ENCODE peak calls at places on chromosomes 12 and 14, in six cellular contexts. One of them, this sample, is unnamed.

GRCh38 chr12:95599880-95600279 is 48.6 kb upstream of the USP44 start:
- DNase-seq in sigmoid colon: no peak
- DNase-seq in Panc1: no peak
- DNase-seq in MCF 10A: no peak
- DNase-seq in left lung: no peak
- DNase-seq in GM23338: no peak
- DNase-seq in this sample: no peak

GRCh38 chr12:125314051-125314882 is 249.0 kb downstream of the AACS start:
- DNase-seq in left lung: no peak
- DNase-seq in Panc1: no peak
- DNase-seq in sigmoid colon: no peak
- DNase-seq in GM23338: peak
- DNase-seq in MCF 10A: no peak
- DNase-seq in this sample: no peak

GRCh38 chr12:121196902-121197301 is 13.0 kb upstream of the P2RX4 start:
- DNase-seq in MCF 10A: no peak
- DNase-seq in GM23338: no peak
- DNase-seq in left lung: no peak
- DNase-seq in Panc1: no peak
- DNase-seq in sigmoid colon: no peak
- DNase-seq in this sample: no peak

GRCh38 chr12:90298289-90298948 is 589.8 kb upstream of the ATP2B1 start:
- DNase-seq in left lung: no peak
- DNase-seq in sigmoid colon: no peak
- DNase-seq in MCF 10A: no peak
- DNase-seq in GM23338: no peak
- DNase-seq in Panc1: no peak
- DNase-seq in this sample: no peak

GRCh38 chr14:71555654-71556559 is 376.3 kb upstream of the RGS6 start:
- DNase-seq in left lung: no peak
- DNase-seq in sigmoid colon: no peak
- DNase-seq in Panc1: no peak
- DNase-seq in GM23338: no peak
- DNase-seq in MCF 10A: peak
- DNase-seq in this sample: peak

GRCh38 chr12:28286352-28286751 is 96.1 kb downstream of the CCDC91 start:
- DNase-seq in left lung: no peak
- DNase-seq in Panc1: no peak
- DNase-seq in sigmoid colon: no peak
- DNase-seq in GM23338: no peak
- DNase-seq in MCF 10A: no peak
- DNase-seq in this sample: no peak

GRCh38 chr12:57454213-57454565 is 918 bp upstream of the INHBE start:
- DNase-seq in sigmoid colon: no peak
- DNase-seq in MCF 10A: no peak
- DNase-seq in left lung: no peak
- DNase-seq in Panc1: no peak
- DNase-seq in GM23338: no peak
- DNase-seq in this sample: no peak

GRCh38 chr12:108689314-108690190 is 41.8 kb downstream of the CORO1C start:
- DNase-seq in sigmoid colon: peak
- DNase-seq in MCF 10A: no peak
- DNase-seq in Panc1: no peak
- DNase-seq in left lung: no peak
- DNase-seq in GM23338: no peak
- DNase-seq in this sample: no peak

GRCh38 chr12:68876471-68876870 is 56.5 kb downstream of the CPM start:
- DNase-seq in GM23338: no peak
- DNase-seq in left lung: no peak
- DNase-seq in Panc1: no peak
- DNase-seq in sigmoid colon: no peak
- DNase-seq in MCF 10A: no peak
- DNase-seq in this sample: no peak

GRCh38 chr12:98743362-98743953 is 98.4 kb downstream of the APAF1 start:
- DNase-seq in MCF 10A: peak
- DNase-seq in sigmoid colon: no peak
- DNase-seq in left lung: no peak
- DNase-seq in GM23338: peak
- DNase-seq in Panc1: no peak
- DNase-seq in this sample: no peak

GRCh38 chr12:16473610-16474326 is 126.3 kb downstream of the MGST1 start:
- DNase-seq in left lung: no peak
- DNase-seq in MCF 10A: peak
- DNase-seq in Panc1: no peak
- DNase-seq in sigmoid colon: no peak
- DNase-seq in GM23338: no peak
- DNase-seq in this sample: no peak

GRCh38 chr12:40645361-40645760 is 46.9 kb upstream of the CNTN1 start:
- DNase-seq in left lung: no peak
- DNase-seq in GM23338: no peak
- DNase-seq in MCF 10A: no peak
- DNase-seq in Panc1: no peak
- DNase-seq in sigmoid colon: no peak
- DNase-seq in this sample: no peak

GRCh38 chr12:51472984-51473383 is 48.4 kb downstream of the SLC4A8 start:
- DNase-seq in MCF 10A: no peak
- DNase-seq in Panc1: no peak
- DNase-seq in sigmoid colon: no peak
- DNase-seq in left lung: no peak
- DNase-seq in GM23338: no peak
- DNase-seq in this sample: no peak

GRCh38 chr12:120091371-120092090 is 25.0 kb downstream of the RAB35 start:
- DNase-seq in sigmoid colon: no peak
- DNase-seq in left lung: peak
- DNase-seq in GM23338: no peak
- DNase-seq in Panc1: no peak
- DNase-seq in MCF 10A: no peak
- DNase-seq in this sample: no peak

GRCh38 chr14:101087614-101088394 is 184.3 kb upstream of the RTL1 start:
- DNase-seq in MCF 10A: peak
- DNase-seq in Panc1: no peak
- DNase-seq in sigmoid colon: no peak
- DNase-seq in GM23338: no peak
- DNase-seq in left lung: no peak
- DNase-seq in this sample: peak

GRCh38 chr14:67004521-67004920 is 184.7 kb upstream of the GARIN2 start:
- DNase-seq in GM23338: no peak
- DNase-seq in Panc1: no peak
- DNase-seq in left lung: no peak
- DNase-seq in sigmoid colon: no peak
- DNase-seq in MCF 10A: no peak
- DNase-seq in this sample: no peak

GRCh38 chr12:83826112-83826511 is 1086.5 kb downstream of the SLC6A15 start:
- DNase-seq in MCF 10A: peak
- DNase-seq in left lung: no peak
- DNase-seq in Panc1: peak
- DNase-seq in GM23338: peak
- DNase-seq in sigmoid colon: no peak
- DNase-seq in this sample: no peak

GRCh38 chr12:83821967-83822366 is 1090.6 kb downstream of the SLC6A15 start:
- DNase-seq in GM23338: no peak
- DNase-seq in MCF 10A: no peak
- DNase-seq in sigmoid colon: no peak
- DNase-seq in Panc1: no peak
- DNase-seq in left lung: no peak
- DNase-seq in this sample: no peak

GRCh38 chr12:83827860-83828259 is 1084.7 kb downstream of the SLC6A15 start:
- DNase-seq in GM23338: peak
- DNase-seq in Panc1: no peak
- DNase-seq in sigmoid colon: no peak
- DNase-seq in MCF 10A: no peak
- DNase-seq in left lung: no peak
- DNase-seq in this sample: no peak

GRCh38 chr12:83827193-83827592 is 1085.4 kb downstream of the SLC6A15 start:
- DNase-seq in GM23338: no peak
- DNase-seq in left lung: no peak
- DNase-seq in Panc1: no peak
- DNase-seq in sigmoid colon: no peak
- DNase-seq in MCF 10A: no peak
- DNase-seq in this sample: no peak

DNA sequence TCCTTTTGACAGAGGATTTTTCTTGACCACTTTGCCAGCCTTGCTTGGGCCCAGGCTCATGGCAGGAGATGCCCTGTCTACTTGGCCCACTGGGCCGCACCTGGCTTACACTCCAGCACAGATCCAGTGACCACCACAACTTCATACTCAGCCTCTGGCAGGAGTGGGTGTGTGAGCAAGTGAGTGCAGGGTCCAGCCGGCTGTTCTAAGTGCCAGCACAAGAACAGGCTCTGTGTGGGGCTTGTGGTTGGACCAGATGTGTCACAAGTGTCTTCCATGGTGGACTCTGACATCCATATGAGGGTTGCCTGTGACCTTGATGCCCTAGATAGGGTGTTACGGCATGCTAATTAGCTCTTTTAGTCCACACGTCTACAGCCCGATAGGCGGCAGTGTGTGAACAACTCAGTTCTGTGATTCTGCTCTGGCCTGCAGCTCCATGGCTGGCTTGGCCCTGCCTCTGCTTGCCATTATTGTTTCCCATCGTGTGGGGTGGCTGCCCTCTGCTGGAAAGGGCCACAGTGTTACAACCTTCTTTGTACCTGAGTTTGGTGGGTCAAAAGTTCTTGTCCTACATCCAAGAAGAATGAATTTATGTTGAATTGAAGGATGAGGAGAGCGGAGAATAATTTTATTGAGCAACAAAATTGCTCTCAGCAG is 1089.1 kb downstream of the SLC6A15 start:
- DNase-seq in GM23338: peak
- DNase-seq in MCF 10A: peak
- DNase-seq in sigmoid colon: no peak
- DNase-seq in Panc1: peak
- DNase-seq in left lung: peak
- DNase-seq in this sample: no peak
- TF ChIP-seq CTCF in GM23338: peak
- TF ChIP-seq CTCF in MCF 10A: peak
- TF ChIP-seq CTCF in sigmoid colon: no peak
- TF ChIP-seq CTCF in Panc1: peak
- TF ChIP-seq CTCF in left lung: peak
- TF ChIP-seq CTCF in this sample: no peak

GRCh38 chr12:45282411-45282810 is 66.5 kb downstream of the ANO6 start:
- DNase-seq in MCF 10A: no peak
- DNase-seq in Panc1: no peak
- DNase-seq in left lung: no peak
- DNase-seq in GM23338: no peak
- DNase-seq in sigmoid colon: no peak
- DNase-seq in this sample: no peak

GRCh38 chr12:45281994-45282393 is 66.1 kb downstream of the ANO6 start:
- DNase-seq in sigmoid colon: no peak
- DNase-seq in Panc1: no peak
- DNase-seq in MCF 10A: no peak
- DNase-seq in GM23338: no peak
- DNase-seq in left lung: no peak
- DNase-seq in this sample: no peak

GRCh38 chr12:45286621-45287020 is 70.7 kb downstream of the ANO6 start:
- DNase-seq in Panc1: no peak
- DNase-seq in GM23338: no peak
- DNase-seq in MCF 10A: no peak
- DNase-seq in sigmoid colon: no peak
- DNase-seq in left lung: no peak
- DNase-seq in this sample: no peak

GRCh38 chr12:45285717-45286116 is 69.8 kb downstream of the ANO6 start:
- DNase-seq in sigmoid colon: no peak
- DNase-seq in GM23338: peak
- DNase-seq in Panc1: no peak
- DNase-seq in left lung: no peak
- DNase-seq in MCF 10A: no peak
- DNase-seq in this sample: no peak

DNA sequence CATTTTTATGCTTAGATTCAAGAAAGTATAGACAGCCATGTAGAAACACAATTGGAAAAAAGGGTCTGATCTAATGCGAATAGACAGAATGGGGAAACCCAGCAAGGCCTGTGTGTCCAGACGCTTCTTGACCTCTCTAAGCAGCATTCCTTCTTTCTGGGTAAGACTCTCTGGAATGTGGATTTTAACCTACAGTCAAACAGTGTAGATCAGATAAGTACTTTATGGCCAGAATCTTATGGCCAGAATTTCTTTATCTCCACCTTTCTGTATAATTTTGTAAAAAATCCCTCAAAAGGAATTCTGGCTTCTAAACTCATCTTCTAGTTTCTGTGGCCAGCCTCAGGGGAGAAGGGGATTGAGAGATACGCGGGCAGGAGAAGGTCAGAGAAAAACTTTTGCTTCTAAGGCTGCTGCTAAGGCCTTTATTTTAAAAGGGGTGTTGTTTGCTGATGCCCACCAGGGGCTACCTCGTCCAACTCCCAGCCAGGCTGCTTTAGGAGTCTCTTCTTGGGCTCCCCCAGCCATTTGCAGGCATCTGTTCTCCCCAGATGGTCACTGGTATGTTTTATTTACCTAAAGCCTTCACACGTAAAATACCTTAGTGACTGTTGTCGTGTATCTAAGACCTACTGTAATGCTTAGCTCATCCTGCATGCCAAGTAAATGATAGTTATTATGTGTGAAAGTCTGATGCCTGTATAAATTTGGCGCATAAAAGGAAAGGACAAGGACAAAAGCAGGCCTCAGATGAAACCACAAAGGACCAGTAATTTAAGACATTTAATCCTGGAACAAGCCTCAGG is 68.4 kb downstream of the ANO6 start:
- DNase-seq in left lung: no peak
- DNase-seq in Panc1: no peak
- DNase-seq in sigmoid colon: no peak
- DNase-seq in GM23338: peak
- DNase-seq in MCF 10A: no peak
- DNase-seq in this sample: no peak
- TF ChIP-seq CTCF in left lung: no peak
- TF ChIP-seq CTCF in Panc1: no peak
- TF ChIP-seq CTCF in sigmoid colon: no peak
- TF ChIP-seq CTCF in GM23338: peak
- TF ChIP-seq CTCF in MCF 10A: no peak
- TF ChIP-seq CTCF in this sample: no peak

GRCh38 chr12:39503445-39503844 is 60.5 kb upstream of the KIF21A start:
- DNase-seq in sigmoid colon: no peak
- DNase-seq in MCF 10A: peak
- DNase-seq in GM23338: peak
- DNase-seq in left lung: no peak
- DNase-seq in Panc1: no peak
- DNase-seq in this sample: no peak
- TF ChIP-seq CTCF in sigmoid colon: no peak
- TF ChIP-seq CTCF in MCF 10A: peak
- TF ChIP-seq CTCF in GM23338: no peak
- TF ChIP-seq CTCF in left lung: no peak
- TF ChIP-seq CTCF in Panc1: no peak
- TF ChIP-seq CTCF in this sample: no peak

GRCh38 chr12:69985656-69986055 is 160.6 kb downstream of the MYRFL start:
- DNase-seq in sigmoid colon: no peak
- DNase-seq in Panc1: no peak
- DNase-seq in left lung: no peak
- DNase-seq in GM23338: peak
- DNase-seq in MCF 10A: peak
- DNase-seq in this sample: no peak
- TF ChIP-seq CTCF in sigmoid colon: no peak
- TF ChIP-seq CTCF in Panc1: peak
- TF ChIP-seq CTCF in left lung: no peak
- TF ChIP-seq CTCF in GM23338: peak
- TF ChIP-seq CTCF in MCF 10A: peak
- TF ChIP-seq CTCF in this sample: peak

GRCh38 chr14:60195179-60195810 is 30.1 kb upstream of the DHRS7 start:
- DNase-seq in MCF 10A: no peak
- DNase-seq in Panc1: no peak
- DNase-seq in GM23338: peak
- DNase-seq in left lung: no peak
- DNase-seq in sigmoid colon: no peak
- DNase-seq in this sample: no peak
- TF ChIP-seq CTCF in MCF 10A: no peak
- TF ChIP-seq CTCF in Panc1: peak
- TF ChIP-seq CTCF in GM23338: peak
- TF ChIP-seq CTCF in left lung: no peak
- TF ChIP-seq CTCF in sigmoid colon: no peak
- TF ChIP-seq CTCF in this sample: no peak